ENCODE peak calls at places on chromosomes 3 and 15, in six cellular contexts. R is activated T-cell treated with anti-CD3 and anti-CD28 coated beads for 4 hours; Z is lower lobe of right lung; T is cardiac muscle cell; E is heart right ventricle; D is activated CD4-positive, alpha-beta T cell treated with anti-CD3 and anti-CD28 coated beads for 48 hours. C is an unnamed sample.

GRCh38 chr3:138060792-138061191 is 50.8 kb downstream of the CLDN18 start:
- DNase-seq in R (no peak), Z (no peak), T (no peak), E (no peak), D (no peak), C (no peak)

GRCh38 chr3:132038198-132038825 is 3.5 kb upstream of the CPNE4 start:
- DNase-seq in R (no peak), Z (no peak), T (peak; percentile 27), E (no peak), D (no peak), C (no peak)

GRCh38 chr3:146131616-146132410 is 29.2 kb downstream of the PLOD2 start:
- DNase-seq in R (no peak), Z (no peak), T (no peak), E (no peak), D (no peak), C (no peak)

GRCh38 chr3:184186902-184187207 is 856 bp downstream of the ABCF3 start:
- DNase-seq in R (no peak), Z (no peak), T (no peak), E (no peak), D (no peak), C (no peak)

GRCh38 chr3:157700405-157700804 is 197.2 kb upstream of the VEPH1 start:
- DNase-seq in R (no peak), Z (no peak), T (peak; percentile 32), E (no peak), D (no peak), C (no peak)

GRCh38 chr15:85964471-85964870 is 115.2 kb upstream of the AGBL1 start:
- DNase-seq in R (no peak), Z (no peak), T (no peak), E (no peak), D (no peak), C (no peak)

GRCh38 chr3:146928421-146929059 is 323.4 kb upstream of the PLSCR5 start:
- DNase-seq in R (no peak), Z (no peak), T (no peak), E (no peak), D (no peak), C (no peak)

GRCh38 chr3:153706706-153707105 is 414.5 kb upstream of the ARHGEF26 start:
- DNase-seq in R (no peak), Z (no peak), T (no peak), E (no peak), D (no peak), C (no peak)

GRCh38 chr3:151816091-151816604 is 2.2 kb downstream of the AADAC start:
- DNase-seq in R (no peak), Z (no peak), T (no peak), E (no peak), D (no peak), C (no peak)

GRCh38 chr15:100766225-100767001 is 113.2 kb upstream of the ALDH1A3 start:
- DNase-seq in R (no peak), Z (no peak), T (no peak), E (no peak), D (no peak), C (peak; percentile 16)

GRCh38 chr3:148214695-148215094 is 483.0 kb upstream of the AGTR1 start:
- DNase-seq in R (no peak), Z (no peak), T (no peak), E (no peak), D (no peak), C (no peak)

GRCh38 chr15:79965836-79966630 is 5.0 kb downstream of the BCL2A1 start:
- DNase-seq in R (no peak), Z (no peak), T (no peak), E (no peak), D (no peak), C (no peak)

GRCh38 chr3:21290557-21290956 is 460.5 kb downstream of the ZNF385D start:
- DNase-seq in R (no peak), Z (no peak), T (peak; percentile 2), E (no peak), D (no peak), C (no peak)

GRCh38 chr3:94862703-94863102 is 799.8 kb downstream of the NSUN3 start:
- DNase-seq in R (no peak), Z (no peak), T (peak; percentile 16), E (no peak), D (no peak), C (no peak)

GRCh38 chr3:138687236-138687635 is 78.7 kb downstream of the FAIM start:
- DNase-seq in R (no peak), Z (no peak), T (no peak), E (no peak), D (no peak), C (no peak)

GRCh38 chr3:126019683-126020082 is 50.7 kb downstream of the ROPN1B start:
- DNase-seq in R (no peak), Z (no peak), T (no peak), E (no peak), D (no peak), C (no peak)

GRCh38 chr3:179710079-179710478 is 57.2 kb downstream of the USP13 start:
- DNase-seq in R (no peak), Z (no peak), T (no peak), E (no peak), D (no peak), C (no peak)

GRCh38 chr15:92343869-92344643 is 49.6 kb upstream of the ST8SIA2 start:
- DNase-seq in R (no peak), Z (no peak), T (no peak), E (peak; percentile 68), D (no peak), C (peak; percentile 73)

GRCh38 chr3:56187051-56187450 is 281.2 kb downstream of the ERC2 start:
- DNase-seq in R (no peak), Z (no peak), T (no peak), E (no peak), D (no peak), C (no peak)

GRCh38 chr15:83747050-83747717 is 93.3 kb downstream of the ADAMTSL3 start:
- DNase-seq in R (no peak), Z (no peak), T (no peak), E (no peak), D (no peak), C (no peak)

GRCh38 chr15:59622289-59622688 is 10.7 kb downstream of the GCNT3 start:
- DNase-seq in R (peak; percentile 11), Z (peak; percentile 47), T (peak; percentile 51), E (no peak), D (peak; percentile 71), C (peak; percentile 67)

GRCh38 chr15:90059208-90059985 is 42.9 kb downstream of the IDH2 start:
- DNase-seq in R (peak; percentile 36), Z (peak; percentile 94), T (no peak), E (peak; percentile 74), D (peak; percentile 88), C (peak; percentile 94)

GRCh38 chr3:161035711-161036110 is 69.4 kb downstream of the B3GALNT1 start:
- DNase-seq in R (no peak), Z (no peak), T (no peak), E (no peak), D (no peak), C (no peak)

GRCh38 chr3:6260551-6261191 is 600.2 kb upstream of the GRM7 start:
- DNase-seq in R (no peak), Z (no peak), T (no peak), E (no peak), D (no peak), C (no peak)